ENCODE peak calls at places on chromosomes 16 and 17, in nine cellular contexts. W is Calu3; Y is posterior cingulate gyrus; T is fibroblast of pulmonary artery; U is dermis blood vessel endothelial cell; X is hepatic stellate cell; V is HEK293T; L is CD4-positive, alpha-beta memory T cell; M is COR-L47. F is an unnamed sample.

GRCh38 chr17:51439395-51440229 is 179.3 kb downstream of the UTP18 start:
- DNase-seq in W (no peak), Y (no peak), T (peak; percentile 15), U (peak; percentile 49), X (no peak), V (no peak), L (no peak), M (no peak), F (no peak)

GRCh38 chr17:77886387-77886728 is 72.1 kb upstream of the TNRC6C start:
- DNase-seq in W (peak; percentile 15), Y (no peak), T (no peak), U (no peak), X (no peak), V (no peak), L (no peak), M (no peak), F (no peak)

GRCh38 chr17:60542066-60542465 is 16.0 kb upstream of the APPBP2 start:
- DNase-seq in W (no peak), Y (no peak), T (no peak), U (no peak), X (no peak), V (no peak), L (no peak), M (no peak), F (no peak)

GRCh38 chr17:73492125-73492801 is 152.0 kb downstream of the SDK2 start:
- DNase-seq in W (no peak), Y (no peak), T (no peak), U (no peak), X (no peak), V (no peak), L (no peak), M (no peak), F (no peak)

GRCh38 chr17:75087558-75088453 is at the start of gene SLC16A5:
- DNase-seq in W (peak; percentile 98), Y (no peak), T (peak; percentile 84), U (peak; percentile 75), X (no peak), V (peak; percentile 60), L (peak; percentile 45), M (peak; percentile 12), F (peak; percentile 76)

GRCh38 chr16:5349101-5349500 is 251.5 kb upstream of the EEF2KMT start:
- DNase-seq in W (no peak), Y (no peak), T (no peak), U (no peak), X (no peak), V (no peak), L (no peak), M (no peak), F (no peak)

GRCh38 chr17:78523939-78524655 is 53.1 kb downstream of the DNAH17 start:
- DNase-seq in W (peak; percentile 32), Y (no peak), T (no peak), U (no peak), X (no peak), V (no peak), L (no peak), M (no peak), F (no peak)

GRCh38 chr17:78561166-78561565 is 16.0 kb downstream of the DNAH17 start:
- DNase-seq in W (no peak), Y (no peak), T (no peak), U (no peak), X (no peak), V (no peak), L (no peak), M (no peak), F (no peak)

GRCh38 chr17:6666077-6666521 is 14.5 kb downstream of the C17orf100 start:
- DNase-seq in W (peak; percentile 72), Y (peak; percentile 59), T (peak; percentile 90), U (peak; percentile 91), X (peak; percentile 85), V (peak; percentile 83), L (peak; percentile 25), M (peak; percentile 35), F (no peak)

GRCh38 chr16:67173808-67174705 is 3.7 kb downstream of the NOL3 start:
- DNase-seq in W (peak; percentile 95), Y (peak; percentile 77), T (peak; percentile 85), U (peak; percentile 91), X (peak; percentile 92), V (no peak), L (peak; percentile 61), M (peak; percentile 88), F (peak; percentile 37)

GRCh38 chr17:29594441-29595090 is 1.6 kb downstream of the ANKRD13B start:
- DNase-seq in W (no peak), Y (no peak), T (no peak), U (no peak), X (no peak), V (no peak), L (no peak), M (no peak), F (no peak)

GRCh38 chr17:57085448-57086068 is 512 bp downstream of the AKAP1 start:
- DNase-seq in W (peak; percentile 38), Y (peak; percentile 31), T (peak; percentile 21), U (peak; percentile 59), X (peak; percentile 61), V (peak; percentile 71), L (peak; percentile 67), M (peak; percentile 40), F (no peak)

GRCh38 chr16:57185446-57185944 is 344 bp downstream of the PSME3IP1 start:
- DNase-seq in W (peak; percentile 36), Y (peak; percentile 40), T (peak; percentile 70), U (peak; percentile 84), X (peak; percentile 54), V (peak; percentile 39), L (no peak), M (peak; percentile 34), F (no peak)

GRCh38 chr17:44782349-44782850 is 23.6 kb downstream of the ADAM11 start:
- DNase-seq in W (no peak), Y (no peak), T (no peak), U (no peak), X (no peak), V (no peak), L (no peak), M (no peak), F (no peak)

GRCh38 chr17:60421273-60422161 is 772 bp upstream of the CHCT1 start:
- DNase-seq in W (peak; percentile 75), Y (no peak), T (peak; percentile 59), U (peak; percentile 77), X (peak; percentile 83), V (no peak), L (peak; percentile 70), M (peak; percentile 26), F (no peak)

GRCh38 chr16:11253009-11253994 is 2.7 kb downstream of the SOCS1 start:
- DNase-seq in W (no peak), Y (no peak), T (no peak), U (no peak), X (no peak), V (no peak), L (peak; percentile 58), M (no peak), F (no peak)

GRCh38 chr16:3461120-3461519 is 17.6 kb downstream of the NAA60 start:
- DNase-seq in W (no peak), Y (no peak), T (no peak), U (no peak), X (no peak), V (no peak), L (no peak), M (no peak), F (no peak)